ENCODE peak calls at places on chromosome 1, in seven cellular contexts. F is AG10803, V is A549, X is substantia nigra, J is right cardiac atrium, C is epithelial cell of esophagus, Y is MG63. B is an unnamed sample.

GRCh38 chr1:67802565-67802964 is 30.7 kb downstream of the GNG12 start:
- DNase-seq in F (no peak), V (no peak), X (no peak), J (no peak), C (no peak), Y (no peak), B (no peak)

GRCh38 chr1:183838221-183838620 is 33.3 kb downstream of the RGL1 start:
- DNase-seq in F (no peak), V (no peak), X (no peak), J (no peak), C (no peak), Y (no peak), B (no peak)

GRCh38 chr1:17572264-17572985 is 32.9 kb downstream of the ARHGEF10L start:
- DNase-seq in F (no peak), V (no peak), X (no peak), J (peak; percentile 42), C (no peak), Y (no peak), B (no peak)

GRCh38 chr1:205199931-205200299 is 11.6 kb downstream of the DSTYK start:
- DNase-seq in F (no peak), V (no peak), X (no peak), J (no peak), C (no peak), Y (no peak), B (no peak)

GRCh38 chr1:14259191-14259757 is 339.2 kb upstream of the KAZN start:
- DNase-seq in F (peak; percentile 26), V (no peak), X (peak; percentile 74), J (peak; percentile 94), C (no peak), Y (peak; percentile 90), B (no peak)

GRCh38 chr1:18011703-18012102 is 95.9 kb upstream of the IGSF21 start:
- DNase-seq in F (no peak), V (no peak), X (no peak), J (no peak), C (no peak), Y (no peak), B (no peak)

GRCh38 chr1:167563579-167564246 is 10.2 kb upstream of the CREG1 start:
- DNase-seq in F (no peak), V (no peak), X (no peak), J (peak; percentile 52), C (peak; percentile 67), Y (no peak), B (no peak)

GRCh38 chr1:43214465-43215444 is 42.6 kb downstream of the CFAP57 start:
- DNase-seq in F (no peak), V (no peak), X (no peak), J (no peak), C (no peak), Y (no peak), B (no peak)

GRCh38 chr1:8439015-8439702 is 121.2 kb downstream of the SLC45A1 start:
- DNase-seq in F (peak; percentile 89), V (no peak), X (no peak), J (peak; percentile 91), C (peak; percentile 33), Y (peak; percentile 65), B (no peak)

GRCh38 chr1:156667968-156668709 is 9.1 kb downstream of the NES start:
- DNase-seq in F (no peak), V (no peak), X (no peak), J (peak; percentile 31), C (no peak), Y (no peak), B (no peak)

GRCh38 chr1:18886003-18886335 is 16.4 kb downstream of the ALDH4A1 start:
- DNase-seq in F (peak; percentile 78), V (no peak), X (no peak), J (no peak), C (peak; percentile 87), Y (peak; percentile 85), B (no peak)

GRCh38 chr1:225886159-225887029 is 2.6 kb downstream of the LEFTY1 start:
- DNase-seq in F (no peak), V (no peak), X (no peak), J (no peak), C (no peak), Y (no peak), B (no peak)

GRCh38 chr1:40840526-40841323 is 21.4 kb downstream of the CITED4 start:
- DNase-seq in F (no peak), V (no peak), X (no peak), J (no peak), C (no peak), Y (no peak), B (no peak)

GRCh38 chr1:30191154-30191702 is 532.2 kb downstream of the MATN1 start:
- DNase-seq in F (peak; percentile 88), V (peak; percentile 7), X (no peak), J (no peak), C (peak; percentile 1), Y (peak; percentile 81), B (no peak)

GRCh38 chr1:3924186-3924815 is 24.2 kb upstream of the C1orf174 start:
- DNase-seq in F (no peak), V (no peak), X (no peak), J (no peak), C (no peak), Y (no peak), B (no peak)

GRCh38 chr1:86169625-86170024 is 13.1 kb upstream of the COL24A1 start:
- DNase-seq in F (peak; percentile 20), V (no peak), X (no peak), J (no peak), C (peak; percentile 10), Y (no peak), B (no peak)

GRCh38 chr1:219938706-219939105 is 10.3 kb upstream of the SLC30A10 start:
- DNase-seq in F (peak; percentile 23), V (no peak), X (no peak), J (no peak), C (peak; percentile 68), Y (peak; percentile 86), B (no peak)

GRCh38 chr1:175757381-175758015 is 14.1 kb upstream of the TNR start:
- DNase-seq in F (no peak), V (peak; percentile 48), X (no peak), J (peak; percentile 59), C (peak; percentile 24), Y (peak; percentile 56), B (peak; percentile 24)

GRCh38 chr1:203462878-203463277 is 12.7 kb upstream of the PRELP start:
- DNase-seq in F (peak; percentile 94), V (no peak), X (no peak), J (peak; percentile 28), C (peak; percentile 64), Y (peak; percentile 81), B (no peak)

GRCh38 chr1:41041866-41042265 is 20.3 kb upstream of the SLFNL1 start:
- DNase-seq in F (peak; percentile 38), V (no peak), X (no peak), J (no peak), C (no peak), Y (no peak), B (no peak)

GRCh38 chr1:3678361-3679097 is 26.2 kb downstream of the TP73 start:
- DNase-seq in F (no peak), V (no peak), X (no peak), J (peak; percentile 47), C (peak; percentile 59), Y (no peak), B (no peak)

GRCh38 chr1:234408757-234409156 is 35.5 kb downstream of the COA6 start:
- DNase-seq in F (no peak), V (no peak), X (no peak), J (no peak), C (no peak), Y (no peak), B (no peak)

GRCh38 chr1:161119017-161119378 is 1.1 kb downstream of the NIT1 start:
- DNase-seq in F (no peak), V (no peak), X (no peak), J (peak; percentile 75), C (peak; percentile 35), Y (peak; percentile 49), B (no peak)

GRCh38 chr1:2350486-2350885 is 40.9 kb downstream of the MORN1 start:
- DNase-seq in F (no peak), V (no peak), X (no peak), J (peak; percentile 37), C (no peak), Y (no peak), B (no peak)

GRCh38 chr1:8728464-8728863 is 89.0 kb downstream of the RERE start:
- DNase-seq in F (no peak), V (no peak), X (no peak), J (no peak), C (no peak), Y (no peak), B (no peak)

GRCh38 chr1:41358152-41358937 is 2.9 kb upstream of the FOXO6 start:
- DNase-seq in F (no peak), V (no peak), X (no peak), J (peak; percentile 84), C (peak; percentile 62), Y (no peak), B (no peak)

GRCh38 chr1:23196627-23197328 is 20.5 kb downstream of the HTR1D start:
- DNase-seq in F (peak; percentile 97), V (peak; percentile 80), X (no peak), J (no peak), C (peak; percentile 99), Y (peak; percentile 77), B (peak; percentile 86)